ENCODE peak calls at places on chromosomes 12 and 14, in eight cellular contexts. K is HCT116, G is esophagus muscularis mucosa, T is A549, A is K562, D is transverse colon, I is Peyer's patch, N is esophagus squamous epithelium. B is an unnamed sample.
A peak's percentile ranks its signal among the peaks of the same experiment; 100 is the strongest.

GRCh38 chr14:95290769-95291440 is 28.8 kb downstream of the CLMN start:
- DNase-seq in G (no peak), T (no peak), D (peak; percentile 80), A (no peak), I (peak; percentile 78), K (no peak), N (no peak), B (peak; percentile 74)

GRCh38 chr12:51362307-51362706 is 15.8 kb upstream of the CELA1 start:
- DNase-seq in K (no peak), N (no peak), D (no peak), I (peak; percentile 53), G (no peak), A (no peak), T (no peak), B (no peak)

GRCh38 chr12:48482198-48482597 is at the start of gene C12orf54:
- DNase-seq in G (no peak), A (no peak), N (no peak), D (no peak), K (no peak), T (no peak), I (no peak), B (no peak)

GRCh38 chr14:49946320-49947141 is 53.6 kb downstream of the ARF6 start:
- DNase-seq in A (no peak), K (no peak), G (no peak), N (no peak), I (no peak), D (peak; percentile 49), T (peak; percentile 76), B (no peak)

GRCh38 chr14:39781466-39781865 is 349.2 kb upstream of the FBXO33 start:
- DNase-seq in I (no peak), A (no peak), T (no peak), G (no peak), K (no peak), D (no peak), N (no peak), B (no peak)

GRCh38 chr14:96040836-96041371 is 1.7 kb downstream of the C14orf132 start:
- DNase-seq in K (no peak), D (no peak), T (no peak), N (no peak), I (no peak), A (no peak), G (no peak), B (no peak)

GRCh38 chr12:106282457-106283097 is 20.0 kb upstream of the TCP11L2 start:
- DNase-seq in I (peak; percentile 62), D (peak; percentile 57), K (peak; percentile 67), T (peak; percentile 62), A (peak; percentile 71), G (peak; percentile 4), N (no peak), B (peak; percentile 49)

GRCh38 chr14:75832621-75833297 is 149.0 kb downstream of the TGFB3 start:
- DNase-seq in D (no peak), K (no peak), N (no peak), I (no peak), T (no peak), G (no peak), A (peak; percentile 68), B (no peak)

GRCh38 chr12:43501705-43502104 is 50.3 kb downstream of the ADAMTS20 start:
- DNase-seq in K (peak; percentile 36), G (no peak), T (peak; percentile 4), A (peak; percentile 5), D (no peak), I (no peak), N (no peak), B (no peak)

GRCh38 chr12:127539499-127539898 is 727.5 kb upstream of the TMEM132C start:
- DNase-seq in N (no peak), T (no peak), A (no peak), K (no peak), G (no peak), D (no peak), I (no peak), B (no peak)

GRCh38 chr14:86038401-86038985 is 508.5 kb downstream of the FLRT2 start:
- DNase-seq in T (peak; percentile 9), I (no peak), K (no peak), N (no peak), A (peak; percentile 5), D (peak; percentile 11), G (no peak), B (peak; percentile 53)

GRCh38 chr14:74932401-74932901 is 9.4 kb upstream of the RPS6KL1 start:
- DNase-seq in G (no peak), T (no peak), D (no peak), I (no peak), N (no peak), A (no peak), K (no peak), B (no peak)

GRCh38 chr12:66035289-66035961 is 95.1 kb downstream of the LLPH start:
- DNase-seq in K (peak; percentile 68), A (peak; percentile 7), G (no peak), T (peak; percentile 21), N (no peak), D (no peak), I (no peak), B (no peak)

GRCh38 chr14:85085981-85086380 is 444.0 kb upstream of the FLRT2 start:
- DNase-seq in I (no peak), G (no peak), T (no peak), D (no peak), A (no peak), K (no peak), N (no peak), B (no peak)

GRCh38 chr14:19947413-19948090 is 16.8 kb downstream of the OR4K1 start:
- DNase-seq in A (no peak), T (no peak), N (no peak), I (no peak), K (no peak), G (no peak), D (no peak), B (no peak)

DNA sequence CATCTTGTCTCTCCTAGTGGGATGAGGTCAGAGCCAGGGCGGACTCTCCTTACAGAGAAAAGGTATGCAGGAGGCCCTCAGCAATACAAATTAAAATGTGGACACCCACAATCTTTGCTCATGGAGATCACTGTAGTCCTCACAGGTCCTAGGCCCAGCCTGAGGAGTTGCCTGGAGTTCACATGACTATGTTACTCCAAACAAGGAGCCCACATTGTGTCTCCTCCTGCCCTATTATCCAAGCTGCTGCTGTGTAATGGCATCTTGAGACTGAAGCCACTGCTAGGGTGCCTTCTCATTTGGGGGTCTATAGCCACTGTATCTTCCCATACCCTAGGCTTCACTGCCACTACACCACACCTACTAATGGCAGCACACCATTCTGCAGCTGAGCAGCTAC is 11.0 kb downstream of the OR4K1 start:
- DNase-seq in T (no peak), D (no peak), A (no peak), K (no peak), N (no peak), G (no peak), I (no peak), B (no peak)
- H3K9me3 ChIP-seq in T (no peaks in the 10 kb centered on the region), D (no peaks in the 10 kb centered on the region), A (no peaks in the 10 kb centered on the region), K (peaks cover 12% of the 10 kb centered on the region), N (peaks cover 7% of the 10 kb centered on the region), G (no peaks in the 10 kb centered on the region), I (no peaks in the 10 kb centered on the region), B (no peaks in the 10 kb centered on the region)

GRCh38 chr14:103627073-103628025 is 1.7 kb upstream of the KLC1 start:
- DNase-seq in N (no peak), T (no peak), G (no peak), D (peak; percentile 9), K (no peak), I (no peak), A (no peak), B (no peak)

GRCh38 chr14:103630364-103631108 is 1.5 kb downstream of the KLC1 start:
- DNase-seq in G (no peak), D (no peak), T (no peak), K (no peak), N (no peak), A (no peak), I (no peak), B (no peak)

GRCh38 chr14:103628221-103628683 is 759 bp upstream of the KLC1 start:
- DNase-seq in A (peak; percentile 69), T (peak; percentile 72), N (no peak), K (peak; percentile 39), D (peak; percentile 85), G (peak; percentile 93), I (peak; percentile 89), B (peak; percentile 89)

GRCh38 chr14:103629503-103630121 is 601 bp downstream of the KLC1 start:
- DNase-seq in G (no peak), T (peak; percentile 43), D (peak; percentile 58), K (no peak), N (no peak), A (peak; percentile 59), I (peak; percentile 71), B (peak; percentile 66)

GRCh38 chr14:103628684-103629502 is at the start of gene KLC1:
- DNase-seq in D (peak; percentile 89), I (peak; percentile 92), A (peak; percentile 84), G (peak; percentile 94), T (peak; percentile 71), K (peak; percentile 31), N (no peak), B (peak; percentile 89)
- TF ChIP-seq POLR2A in D (peak; percentile 75), I (peak; percentile 81), A (peak; percentile 66), G (peak; percentile 93), T (peak; percentile 84), K (peak; percentile 82), N (no peak), B (peak; percentile 75)

GRCh38 chr12:124456133-124456651 is 111.2 kb downstream of the NCOR2 start:
- DNase-seq in D (no peak), I (no peak), A (no peak), G (no peak), K (no peak), N (no peak), T (no peak), B (no peak)

GRCh38 chr12:124455336-124455735 is 112.1 kb downstream of the NCOR2 start:
- DNase-seq in G (no peak), K (no peak), N (no peak), I (no peak), A (no peak), D (no peak), T (no peak), B (no peak)

GRCh38 chr12:124457287-124458219 is 109.9 kb downstream of the NCOR2 start:
- DNase-seq in N (peak; percentile 22), A (no peak), I (peak; percentile 85), G (peak; percentile 96), T (no peak), K (no peak), D (peak; percentile 73), B (no peak)

GRCh38 chr12:124458220-124458991 is 109.0 kb downstream of the NCOR2 start:
- DNase-seq in I (no peak), K (no peak), A (no peak), D (no peak), G (no peak), T (no peak), N (no peak), B (no peak)

DNA sequence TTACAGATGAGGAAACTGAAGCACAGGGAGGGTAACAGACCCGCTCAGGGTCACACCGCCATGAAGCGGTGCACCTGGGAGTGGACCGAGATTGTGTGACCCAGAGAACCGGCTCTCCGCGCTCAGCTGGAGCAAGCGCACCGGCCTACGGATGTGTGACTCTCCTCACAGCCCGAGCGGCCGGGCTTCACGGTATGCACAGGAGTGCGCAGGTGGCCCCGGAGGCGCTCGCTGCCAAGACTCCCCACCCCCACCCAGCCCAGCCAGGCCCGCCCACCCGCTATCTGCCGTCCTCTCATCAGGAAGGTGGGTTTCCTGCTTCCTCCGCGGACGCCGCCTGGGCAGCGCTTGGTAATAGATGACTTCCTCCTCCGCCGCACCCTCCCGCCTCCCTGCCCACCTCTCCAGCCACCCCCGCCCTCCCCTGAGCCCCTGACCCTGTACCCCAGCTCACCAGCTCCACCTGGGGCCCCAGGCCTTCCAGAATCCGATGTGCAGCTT is 110.7 kb downstream of the NCOR2 start:
- DNase-seq in G (no peak), K (no peak), D (peak; percentile 61), I (peak; percentile 89), T (no peak), A (no peak), N (peak; percentile 66), B (peak; percentile 50)
- H3K9me3 ChIP-seq in G (no peaks in the 10 kb centered on the region), K (no peaks in the 10 kb centered on the region), D (no peaks in the 10 kb centered on the region), I (no peaks in the 10 kb centered on the region), T (no peaks in the 10 kb centered on the region), A (no peaks in the 10 kb centered on the region), N (no peaks in the 10 kb centered on the region), B (no peaks in the 10 kb centered on the region)

GRCh38 chr12:53180931-53181645 is 363 bp upstream of the CSAD start:
- DNase-seq in T (peak; percentile 91), A (peak; percentile 91), D (peak; percentile 75), N (no peak), K (peak; percentile 44), I (peak; percentile 88), G (no peak), B (peak; percentile 78)
- TF ChIP-seq POLR2A in T (peak; percentile 87), A (no peak), D (no peak), N (no peak), K (no peak), I (no peak), G (no peak), B (no peak)

B was measured in right lobe of liver.